ENCODE peak calls at places on chromosomes 3 and 15, in nine cellular contexts. E is PC-3, B is MM.1S, A is GM23338, P is HCT116, U is GM23248, S is SK-N-SH, Y is neural progenitor cell, D is hepatocyte. T is an unnamed sample. For H3K36me3, the result is how much of the 10 kb centered on the place peaks cover.

GRCh38 chr3:130948929-130949328 is 55.0 kb downstream of the ATP2C1 start:
- DNase-seq in E (no peak), B (no peak), A (no peak), P (no peak), U (no peak), S (no peak), Y (no peak), D (no peak), T (no peak)

GRCh38 chr15:36361351-36361870 is 218.0 kb upstream of the CDIN1 start:
- DNase-seq in E (peak), B (no peak), A (no peak), P (no peak), U (peak), S (no peak), Y (no peak), D (no peak), T (no peak)

GRCh38 chr15:97235285-97235985 is 725.1 kb upstream of the ARRDC4 start:
- DNase-seq in E (peak), B (peak), A (peak), P (peak), U (peak), S (peak), Y (peak), D (peak), T (peak)

GRCh38 chr3:16318216-16318615 is 53.2 kb downstream of the OXNAD1 start:
- DNase-seq in E (no peak), B (no peak), A (no peak), P (no peak), U (peak), S (no peak), Y (no peak), D (peak), T (no peak)

GRCh38 chr3:134988666-134989065 is 193.6 kb downstream of the EPHB1 start:
- DNase-seq in E (no peak), B (no peak), A (no peak), P (no peak), U (no peak), S (no peak), Y (no peak), D (no peak), T (no peak)

GRCh38 chr3:174397848-174398247 is 461.3 kb upstream of the NAALADL2 start:
- DNase-seq in E (peak), B (peak), A (peak), P (peak), U (peak), S (no peak), Y (no peak), D (no peak), T (peak)

GRCh38 chr3:37745921-37746320 is 115.8 kb upstream of the CTDSPL start:
- DNase-seq in E (no peak), B (no peak), A (no peak), P (no peak), U (no peak), S (no peak), Y (no peak), D (no peak), T (no peak)

GRCh38 chr15:66422347-66422746 is 35.6 kb downstream of the MAP2K1 start:
- DNase-seq in E (no peak), B (no peak), A (no peak), P (no peak), U (no peak), S (no peak), Y (no peak), D (no peak), T (no peak)

GRCh38 chr15:32642667-32643425 is 1.3 kb downstream of the SCG5 start:
- DNase-seq in E (no peak), B (no peak), A (peak), P (no peak), U (no peak), S (no peak), Y (no peak), D (no peak), T (no peak)

GRCh38 chr15:77525411-77525811 is 104.7 kb downstream of the HMG20A start:
- DNase-seq in E (no peak), B (no peak), A (no peak), P (no peak), U (no peak), S (no peak), Y (peak), D (no peak), T (no peak)

GRCh38 chr3:175737646-175738572 is 878.8 kb downstream of the NAALADL2 start:
- DNase-seq in E (peak), B (no peak), A (no peak), P (no peak), U (peak), S (no peak), Y (no peak), D (no peak), T (no peak)

GRCh38 chr3:126054870-126055269 is 29.1 kb downstream of the SLC41A3 start:
- DNase-seq in E (no peak), B (no peak), A (no peak), P (no peak), U (no peak), S (no peak), Y (no peak), D (no peak), T (no peak)

GRCh38 chr3:135905058-135905724 is 60.3 kb upstream of the PPP2R3A start:
- DNase-seq in E (peak), B (no peak), A (peak), P (no peak), U (peak), S (no peak), Y (peak), D (no peak), T (no peak)

GRCh38 chr15:65249641-65250040 is 37.0 kb downstream of the PARP16 start:
- DNase-seq in E (no peak), B (no peak), A (no peak), P (no peak), U (no peak), S (no peak), Y (no peak), D (no peak), T (no peak)

GRCh38 chr3:37582117-37582516 is 279.6 kb upstream of the CTDSPL start:
- DNase-seq in E (no peak), B (no peak), A (no peak), P (no peak), U (no peak), S (no peak), Y (no peak), D (no peak), T (no peak)

GRCh38 chr15:52540374-52541012 is 11.8 kb upstream of the MYO5A start:
- DNase-seq in E (no peak), B (no peak), A (peak), P (no peak), U (no peak), S (no peak), Y (no peak), D (no peak), T (no peak)

GRCh38 chr3:45137656-45138181 is 8.5 kb downstream of the CDCP1 start:
- DNase-seq in E (peak), B (no peak), A (peak), P (no peak), U (peak), S (no peak), Y (no peak), D (no peak), T (no peak)

GRCh38 chr3:182393830-182394367 is 399.4 kb upstream of the ATP11B start:
- DNase-seq in E (no peak), B (peak), A (no peak), P (no peak), U (no peak), S (no peak), Y (no peak), D (no peak), T (peak)

GRCh38 chr3:43958005-43958770 is 267.4 kb downstream of the ABHD5 start:
- DNase-seq in E (no peak), B (peak), A (no peak), P (no peak), U (no peak), S (peak), Y (no peak), D (no peak), T (peak)

GRCh38 chr3:148856404-148856803 is 8.7 kb upstream of the CPA3 start:
- DNase-seq in E (no peak), B (no peak), A (no peak), P (no peak), U (no peak), S (no peak), Y (no peak), D (no peak), T (no peak)

GRCh38 chr3:110656394-110656793 is 415.2 kb upstream of the NECTIN3 start:
- DNase-seq in E (no peak), B (no peak), A (no peak), P (no peak), U (no peak), S (no peak), Y (no peak), D (no peak), T (no peak)

GRCh38 chr15:81327526-81327925 is 3.6 kb upstream of the STARD5 start:
- DNase-seq in E (no peak), B (peak), A (no peak), P (no peak), U (peak), S (no peak), Y (no peak), D (no peak), T (no peak)

GRCh38 chr3:184748219-184749135 is 36.6 kb upstream of the MAGEF1 start:
- DNase-seq in E (peak), B (peak), A (peak), P (peak), U (peak), S (peak), Y (peak), D (peak), T (peak)

GRCh38 chr3:10848261-10848660 is 32.2 kb downstream of the SLC6A11 start:
- DNase-seq in E (no peak), B (no peak), A (no peak), P (no peak), U (no peak), S (no peak), Y (no peak), D (no peak), T (no peak)

GRCh38 chr3:49035278-49035677 is 6.1 kb upstream of the IMPDH2 start:
- DNase-seq in E (no peak), B (no peak), A (no peak), P (no peak), U (no peak), S (no peak), Y (no peak), D (no peak), T (no peak)
- H3K36me3 ChIP-seq in E (under half), B (under half), A (under half), P (under half), U (under half), S (half or more), Y (under half), D (under half), T (half or more)

GRCh38 chr15:92803536-92803851 is 96.6 kb upstream of the CHD2 start:
- DNase-seq in E (no peak), B (no peak), A (no peak), P (no peak), U (no peak), S (no peak), Y (no peak), D (no peak), T (no peak)

GRCh38 chr15:92807971-92808571 is 92.1 kb upstream of the CHD2 start:
- DNase-seq in E (peak), B (no peak), A (peak), P (no peak), U (peak), S (no peak), Y (no peak), D (peak), T (peak)

GRCh38 chr15:92803852-92804609 is 96.1 kb upstream of the CHD2 start:
- DNase-seq in E (peak), B (peak), A (no peak), P (peak), U (peak), S (no peak), Y (no peak), D (peak), T (no peak)

GRCh38 chr15:92806763-92807162 is 93.4 kb upstream of the CHD2 start:
- DNase-seq in E (no peak), B (no peak), A (no peak), P (no peak), U (no peak), S (no peak), Y (no peak), D (no peak), T (no peak)

GRCh38 chr15:92805080-92805708 is 94.9 kb upstream of the CHD2 start:
- DNase-seq in E (peak), B (no peak), A (no peak), P (no peak), U (peak), S (no peak), Y (no peak), D (no peak), T (no peak)
- H3K27ac ChIP-seq in E (peak), B (peak), A (no peak), P (peak), U (peak), S (no peak), Y (no peak), D (peak), T (no peak)

GRCh38 chr3:89698208-89698830 is 590.9 kb downstream of the EPHA3 start:
- DNase-seq in E (no peak), B (no peak), A (no peak), P (no peak), U (no peak), S (no peak), Y (no peak), D (no peak), T (no peak)

GRCh38 chr3:89699229-89699628 is 591.8 kb downstream of the EPHA3 start:
- DNase-seq in E (no peak), B (no peak), A (no peak), P (no peak), U (no peak), S (no peak), Y (no peak), D (peak), T (no peak)

GRCh38 chr3:89699771-89700170 is 592.4 kb downstream of the EPHA3 start:
- DNase-seq in E (no peak), B (no peak), A (peak), P (no peak), U (no peak), S (no peak), Y (no peak), D (peak), T (no peak)

GRCh38 chr3:89692601-89693000 is 585.2 kb downstream of the EPHA3 start:
- DNase-seq in E (no peak), B (no peak), A (no peak), P (no peak), U (no peak), S (no peak), Y (no peak), D (no peak), T (no peak)

DNA sequence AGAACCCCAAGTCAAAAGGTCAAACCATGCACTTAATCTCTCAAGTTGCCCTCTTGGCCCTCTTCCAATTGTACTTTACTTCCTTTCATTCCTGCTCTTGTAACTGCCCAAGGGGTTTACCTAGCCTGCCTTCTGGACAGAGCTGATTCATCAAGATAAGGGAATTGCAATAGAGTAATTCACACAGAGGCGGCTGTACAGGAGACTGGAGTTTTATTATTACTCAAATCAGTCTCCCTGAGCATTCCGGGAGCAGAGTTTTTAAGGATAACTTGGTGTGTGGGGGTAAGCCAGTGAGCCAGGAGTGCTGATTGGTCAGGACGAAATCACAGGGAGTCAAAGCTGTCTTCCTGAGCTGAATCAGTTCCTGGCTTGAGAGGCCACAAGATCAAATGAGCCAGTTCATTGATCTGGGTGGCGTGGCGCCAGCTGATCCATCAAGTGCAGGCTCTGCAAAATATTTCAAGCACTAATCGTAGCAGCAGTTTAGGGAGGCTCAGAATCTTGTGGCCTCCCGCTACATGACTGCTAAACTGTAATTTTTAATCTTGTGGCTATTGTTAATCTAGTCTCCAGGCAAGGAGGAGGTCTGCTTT is 590.0 kb downstream of the EPHA3 start:
- DNase-seq in E (peak), B (no peak), A (no peak), P (no peak), U (no peak), S (no peak), Y (no peak), D (peak), T (no peak)
- TF ChIP-seq EZH2phosphoT487 in E (no peak), B (no peak), A (no peak), P (no peak), U (no peak), S (no peak), Y (no peak), D (no peak), T (no peak)

DNA sequence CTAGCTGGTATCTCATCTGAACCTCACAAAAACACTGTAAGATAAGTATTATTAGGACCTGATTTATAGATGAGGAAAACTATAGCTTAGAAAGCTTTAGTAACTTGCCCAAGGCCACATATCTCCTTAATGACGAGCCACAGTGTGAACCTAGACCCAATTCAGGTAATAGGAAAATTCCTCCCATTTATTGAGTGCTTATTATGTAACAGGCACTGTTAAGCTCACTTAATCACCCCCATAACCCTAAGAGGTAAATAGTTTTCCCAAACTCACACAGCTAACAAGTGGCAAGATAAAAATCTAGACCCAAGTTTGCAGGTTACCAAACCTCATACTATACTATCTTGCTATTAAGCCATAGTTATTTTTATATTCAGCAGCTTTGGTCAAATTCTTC is 7.9 kb downstream of the WDR5B start:
- DNase-seq in E (no peak), B (no peak), A (no peak), P (no peak), U (no peak), S (no peak), Y (no peak), D (no peak), T (no peak)
- H3K36me3 ChIP-seq in E (half or more), B (under half), A (under half), P (under half), U (under half), S (under half), Y (under half), D (under half), T (half or more)